ENCODE peak calls at places on chromosome 2, in eight cellular contexts. K, X, Y, Z, L, M, N and W are unnamed samples.

GRCh38 chr2:222774941-222775340 is 85.9 kb upstream of the ACSL3 start:
- DNase-seq in X (no peak), N (no peak), M (no peak), Y (no peak), K (no peak), Z (no peak), L (no peak), W (no peak)

GRCh38 chr2:3209258-3209657 is 168.4 kb downstream of the EIPR1 start:
- DNase-seq in Y (no peak), M (no peak), L (no peak), K (no peak), Z (no peak), X (no peak), N (no peak), W (no peak)

GRCh38 chr2:128639693-128640092 is 321.0 kb upstream of the HS6ST1 start:
- DNase-seq in Y (peak), X (no peak), N (no peak), Z (no peak), K (no peak), L (no peak), M (no peak), W (no peak)

GRCh38 chr2:148861367-148861766 is 13.7 kb upstream of the KIF5C start:
- DNase-seq in K (no peak), Y (no peak), N (no peak), M (no peak), X (no peak), Z (no peak), L (no peak), W (no peak)

GRCh38 chr2:205785507-205786222 is 103.4 kb downstream of the NRP2 start:
- DNase-seq in Z (no peak), M (no peak), X (no peak), K (no peak), N (no peak), L (no peak), Y (no peak), W (no peak)

GRCh38 chr2:924202-924601 is 26.4 kb upstream of the SNTG2 start:
- DNase-seq in K (no peak), Y (no peak), X (no peak), Z (no peak), M (no peak), N (no peak), L (no peak), W (no peak)

GRCh38 chr2:216012133-216012829 is 1.1 kb downstream of the MREG start:
- DNase-seq in X (no peak), K (peak), Y (no peak), L (no peak), N (peak), M (peak), Z (peak), W (no peak)

GRCh38 chr2:37350034-37350433 is 5.6 kb downstream of the QPCT start:
- DNase-seq in X (no peak), Z (no peak), L (no peak), K (no peak), Y (no peak), N (peak), M (peak), W (peak)

GRCh38 chr2:7845332-7845731 is 836.5 kb upstream of the ID2 start:
- DNase-seq in K (peak), L (no peak), X (no peak), Y (no peak), Z (peak), M (no peak), N (no peak), W (no peak)